ENCODE peak calls at places on chromosomes 11 and 22, in seven cellular contexts. N is PC-3, Y is endothelial cell of umbilical vein, G is mesenchymal stem cell, I is fibroblast of lung, H is MM.1S, R is neuronal stem cell. L is an unnamed sample. For H3K9me3, the result is how much of the 10 kb centered on the place peaks cover.

GRCh38 chr11:70483077-70483861 is 84.9 kb downstream of the CTTN start:
- DNase-seq in I (peak), G (peak), R (no peak), Y (no peak), H (no peak), N (peak), L (peak)

GRCh38 chr22:17726561-17727243 is 47.6 kb downstream of the BID start:
- DNase-seq in N (no peak), H (no peak), G (peak), I (peak), R (no peak), Y (no peak), L (no peak)

GRCh38 chr11:92340839-92341238 is 116.2 kb downstream of the FAT3 start:
- DNase-seq in Y (no peak), R (no peak), N (peak), I (no peak), G (no peak), H (no peak), L (peak)

GRCh38 chr11:120563698-120564572 is 52.4 kb downstream of the GRIK4 start:
- DNase-seq in R (peak), I (peak), Y (peak), N (no peak), G (peak), H (no peak), L (no peak)

GRCh38 chr22:44622147-44622427 is 79.9 kb upstream of the PRR5 start:
- DNase-seq in H (peak), R (peak), G (no peak), I (no peak), Y (no peak), N (peak), L (peak)

GRCh38 chr11:14364322-14364721 is 5.3 kb upstream of the RRAS2 start:
- DNase-seq in N (no peak), H (no peak), I (peak), R (no peak), G (no peak), Y (no peak), L (no peak)

GRCh38 chr11:58963551-58964075 is 24.3 kb downstream of the GLYATL1 start:
- DNase-seq in H (no peak), I (peak), N (no peak), G (peak), R (peak), Y (no peak), L (no peak)

GRCh38 chr22:36042240-36042639 is 13.6 kb upstream of the RBFOX2 start:
- DNase-seq in G (no peak), N (no peak), I (no peak), R (no peak), Y (no peak), H (no peak), L (no peak)

GRCh38 chr22:37021710-37022482 is 2.4 kb downstream of the MPST start:
- DNase-seq in G (peak), N (peak), Y (peak), R (peak), H (peak), I (peak), L (peak)

GRCh38 chr22:38317995-38318715 is 922 bp upstream of the CSNK1E start:
- DNase-seq in Y (peak), G (peak), I (peak), N (peak), R (no peak), H (peak), L (no peak)

GRCh38 chr11:2759228-2760195 is 59.7 kb upstream of the KCNQ1OT1 start:
- DNase-seq in H (no peak), N (no peak), R (no peak), Y (no peak), G (no peak), I (no peak), L (no peak)

GRCh38 chr11:19947521-19948114 is 212.7 kb downstream of the DBX1 start:
- DNase-seq in I (no peak), G (no peak), Y (no peak), R (no peak), N (no peak), H (no peak), L (no peak)

GRCh38 chr11:29802522-29802921 is 214.3 kb downstream of the KCNA4 start:
- DNase-seq in N (no peak), H (no peak), I (no peak), Y (no peak), R (no peak), G (no peak), L (no peak)

GRCh38 chr11:58027341-58027740 is 3.4 kb upstream of the OR6Q1 start:
- DNase-seq in N (no peak), R (no peak), H (no peak), Y (no peak), I (peak), G (peak), L (no peak)

GRCh38 chr11:34512810-34513673 is 552 bp downstream of the ELF5 start:
- DNase-seq in I (peak), N (peak), G (peak), Y (peak), H (peak), R (peak), L (peak)

GRCh38 chr11:93196816-93197382 is 892 bp downstream of the SLC36A4 start:
- DNase-seq in G (no peak), I (no peak), R (no peak), N (peak), H (no peak), Y (no peak), L (peak)

GRCh38 chr11:89491141-89491690 is at the start of gene NOX4:
- DNase-seq in H (no peak), Y (peak), I (peak), G (peak), N (no peak), R (peak), L (no peak)

GRCh38 chr22:49009359-49010063 is 818.2 kb downstream of the BRD1 start:
- DNase-seq in R (no peak), H (no peak), N (no peak), Y (no peak), G (no peak), I (no peak), L (no peak)

GRCh38 chr22:49011379-49011768 is 816.3 kb downstream of the BRD1 start:
- DNase-seq in G (no peak), I (no peak), Y (no peak), H (no peak), R (no peak), N (no peak), L (no peak)

GRCh38 chr22:49008682-49009235 is 818.9 kb downstream of the BRD1 start:
- DNase-seq in I (no peak), Y (no peak), N (no peak), G (no peak), R (no peak), H (no peak), L (no peak)

GRCh38 chr22:49010901-49011300 is 816.8 kb downstream of the BRD1 start:
- DNase-seq in N (no peak), G (no peak), R (no peak), Y (no peak), H (no peak), I (no peak), L (no peak)

GRCh38 chr22:49010086-49010863 is 817.4 kb downstream of the BRD1 start:
- DNase-seq in R (no peak), G (no peak), I (no peak), Y (no peak), N (no peak), H (no peak), L (no peak)
- H3K9me3 ChIP-seq in R (under half), G (under half), I (under half), Y (under half), N (under half), H (under half), L (under half)

GRCh38 chr11:88196393-88196792 is 21.1 kb upstream of the RAB38 start:
- DNase-seq in G (no peak), N (no peak), H (no peak), I (no peak), R (no peak), Y (no peak), L (no peak)

GRCh38 chr11:88193278-88193677 is 18.0 kb upstream of the RAB38 start:
- DNase-seq in R (no peak), I (no peak), Y (no peak), N (no peak), G (no peak), H (no peak), L (peak)

GRCh38 chr11:88195908-88196307 is 20.7 kb upstream of the RAB38 start:
- DNase-seq in I (no peak), G (no peak), R (no peak), Y (no peak), N (no peak), H (no peak), L (no peak)

DNA sequence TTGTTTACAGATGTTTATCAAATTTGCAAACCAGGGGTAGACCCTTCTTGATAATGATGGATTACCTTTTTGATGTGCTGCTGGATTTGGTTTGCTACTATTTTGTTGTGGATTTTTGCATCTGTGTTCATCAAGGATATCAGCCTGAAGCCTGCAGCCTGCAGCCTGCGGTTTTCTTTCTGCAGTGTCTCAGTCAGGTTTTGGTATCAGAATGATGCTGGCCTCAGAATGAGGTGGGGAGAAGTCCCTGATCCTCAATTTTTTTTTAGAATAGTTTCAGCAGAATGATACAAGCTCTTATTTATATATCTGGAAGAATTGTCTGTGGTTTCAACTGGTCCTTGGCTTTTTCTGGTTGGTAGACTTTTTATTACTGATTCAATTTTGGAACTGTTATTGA is 19.7 kb upstream of the RAB38 start:
- DNase-seq in N (no peak), I (no peak), H (no peak), G (no peak), R (no peak), Y (no peak), L (no peak)
- H2AFZ ChIP-seq in N (no peak), I (no peak), H (no peak), G (no peak), R (no peak), Y (no peak), L (no peak)

DNA sequence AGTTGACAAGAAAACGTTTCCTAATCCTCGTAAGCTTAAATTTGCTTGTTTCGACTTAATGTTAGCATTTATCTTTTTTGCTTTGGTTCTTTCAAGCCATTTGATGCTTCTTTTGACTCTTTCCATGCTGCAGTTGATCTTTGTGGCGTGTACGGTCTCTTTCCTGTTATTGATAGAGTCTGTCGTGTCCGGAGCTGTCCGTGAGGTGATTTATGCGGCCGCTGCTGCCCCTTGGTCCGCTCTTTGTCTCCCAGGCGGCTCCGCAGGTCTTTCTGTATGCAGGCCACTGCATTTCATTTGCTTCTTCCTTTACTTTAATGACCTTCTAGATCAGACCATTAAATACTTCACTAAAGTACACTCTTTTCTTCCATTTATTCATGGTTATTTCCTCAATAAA is 50.3 kb downstream of the TBC1D22A start:
- DNase-seq in Y (peak), I (no peak), N (no peak), H (no peak), R (no peak), G (no peak), L (no peak)
- H3K27ac ChIP-seq in Y (no peak), I (no peak), N (no peak), H (no peak), R (no peak), G (no peak), L (no peak)

GRCh38 chr22:47266329-47266728 is 503.9 kb downstream of the TBC1D22A start:
- DNase-seq in R (no peak), H (no peak), I (no peak), G (no peak), N (no peak), Y (no peak), L (no peak)

GRCh38 chr22:47270463-47271135 is 508.1 kb downstream of the TBC1D22A start:
- DNase-seq in Y (no peak), R (no peak), I (no peak), N (no peak), G (no peak), H (no peak), L (no peak)

GRCh38 chr22:47269689-47270088 is 507.2 kb downstream of the TBC1D22A start:
- DNase-seq in R (no peak), N (no peak), Y (no peak), G (no peak), I (no peak), H (no peak), L (no peak)

DNA sequence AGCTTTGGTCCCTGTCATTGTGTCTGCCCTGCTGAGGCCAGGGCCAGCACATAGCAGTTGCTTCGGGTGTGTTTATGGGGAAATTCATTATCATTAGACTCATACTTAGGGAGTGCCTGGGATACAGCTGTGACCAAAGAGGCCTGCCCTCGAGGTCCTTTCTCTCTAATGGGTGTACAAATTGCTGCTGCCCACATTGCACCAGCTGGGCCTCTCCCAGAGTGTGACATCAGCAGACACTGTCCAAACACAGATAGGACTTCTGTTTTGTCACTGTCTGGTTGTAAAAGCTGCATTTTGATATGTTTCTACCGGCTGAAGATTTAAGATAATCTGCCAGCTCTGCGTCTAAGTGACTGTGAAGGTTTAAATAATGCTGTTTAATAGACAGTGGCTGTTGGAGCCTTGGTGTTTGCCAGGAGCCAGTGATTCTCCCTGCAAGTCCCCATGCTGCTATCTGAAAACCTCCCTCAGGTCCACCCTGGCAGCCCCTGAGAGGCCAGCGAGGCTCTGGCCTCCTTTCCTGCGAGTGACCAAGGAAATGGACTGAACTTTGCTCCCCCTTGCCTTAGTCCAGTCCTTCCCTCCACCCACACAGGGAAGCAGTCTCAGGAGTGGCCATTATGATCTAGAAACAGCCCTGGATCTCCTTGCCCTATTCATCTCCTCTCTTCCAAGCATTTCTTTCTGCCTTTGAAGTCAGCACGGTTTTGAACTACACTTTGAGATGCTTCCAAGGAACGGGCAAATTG is 505.3 kb downstream of the TBC1D22A start:
- DNase-seq in R (no peak), Y (no peak), N (no peak), I (no peak), G (no peak), H (no peak), L (no peak)
- H3K9me3 ChIP-seq in R (half or more), Y (under half), N (under half), I (under half), G (under half), H (under half), L (under half)

DNA sequence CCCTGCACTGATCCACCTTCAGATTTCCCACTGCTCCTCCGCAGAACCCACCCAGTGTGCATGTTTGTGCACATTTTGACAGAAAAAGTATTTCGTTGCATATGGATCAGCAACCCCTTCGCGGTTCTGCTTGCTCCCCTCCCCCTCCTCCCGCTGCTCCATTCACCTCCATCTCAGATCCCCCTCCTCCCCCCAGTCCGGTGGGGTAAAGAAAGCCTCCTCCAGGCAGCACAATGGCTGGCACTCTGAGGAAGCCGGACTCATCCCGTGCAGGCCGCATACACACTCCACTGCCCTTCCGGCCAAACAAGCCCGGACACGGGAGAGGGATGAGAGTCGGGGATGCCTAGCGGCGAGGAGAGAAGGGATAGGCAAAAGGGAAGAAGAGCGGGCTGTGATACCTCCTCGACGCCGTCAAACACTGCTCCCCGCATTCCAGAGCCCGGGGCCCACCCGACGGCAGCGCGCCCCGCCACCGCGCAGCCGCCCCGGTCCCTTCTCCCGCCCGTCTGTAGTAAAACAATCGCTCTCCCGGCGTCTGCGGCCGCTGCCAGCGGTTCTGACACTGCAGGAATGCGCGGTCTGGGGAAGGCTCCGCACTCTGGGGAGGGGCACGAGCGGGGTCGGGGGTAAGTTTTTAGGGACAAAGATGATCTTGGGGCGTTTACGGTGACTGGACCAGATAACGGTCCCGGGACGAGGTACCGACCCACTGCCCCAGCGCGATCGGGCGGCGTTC is 909 bp downstream of the FEZ1 start:
- DNase-seq in Y (peak), G (peak), H (no peak), I (peak), R (peak), N (no peak), L (no peak)
- H2AFZ ChIP-seq in Y (peak), G (peak), H (no peak), I (peak), R (peak), N (peak), L (no peak)

DNA sequence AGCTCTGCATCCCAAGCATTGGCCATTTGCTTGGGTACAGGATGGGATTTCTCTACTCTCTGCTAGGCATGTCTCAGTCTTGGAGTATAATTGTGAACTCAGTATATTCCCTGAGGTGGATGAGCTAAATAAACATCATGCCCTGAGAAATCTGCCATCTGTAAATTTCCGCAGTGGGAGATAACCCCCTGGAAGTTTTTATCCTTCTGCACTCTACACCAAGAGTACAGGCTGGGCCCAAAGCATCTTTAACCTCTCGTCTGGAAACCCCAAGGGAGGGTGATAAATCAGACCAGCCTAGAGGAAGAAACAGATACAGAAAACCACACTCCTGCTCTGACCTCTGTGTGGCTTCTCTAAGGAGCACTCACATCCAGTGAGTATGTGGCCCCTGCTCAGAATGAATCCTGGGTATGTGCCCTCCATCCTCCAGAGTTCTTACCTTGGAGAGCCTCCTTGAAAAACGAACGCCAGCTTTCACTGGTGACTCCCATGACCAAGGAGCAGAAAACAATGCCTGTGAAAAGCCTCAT is 1.1 kb downstream of the SAA4 start:
- DNase-seq in H (no peak), G (no peak), I (no peak), R (no peak), N (no peak), Y (no peak), L (no peak)
- H3K27ac ChIP-seq in H (no peak), G (no peak), I (no peak), R (no peak), N (no peak), Y (no peak), L (no peak)

GRCh38 chr11:1586699-1587098 is 1.6 kb upstream of the KRTAP5-1 start:
- DNase-seq in R (no peak), H (no peak), Y (no peak), N (no peak), I (no peak), G (no peak), L (no peak)

GRCh38 chr11:1576825-1577224 is 4.8 kb upstream of the DUSP8 start:
- DNase-seq in Y (no peak), H (no peak), N (no peak), G (no peak), I (no peak), R (no peak), L (no peak)

GRCh38 chr11:1581976-1582375 is 3.1 kb downstream of the KRTAP5-1 start:
- DNase-seq in N (no peak), H (no peak), Y (no peak), R (no peak), G (no peak), I (no peak), L (no peak)
- H3K9me3 ChIP-seq in N (under half), H (under half), Y (under half), R (under half), G (under half), I (under half), L (under half)

GRCh38 chr11:128624269-128625170 is 37.2 kb upstream of the ETS1 start:
- DNase-seq in Y (no peak), H (peak), G (no peak), I (no peak), N (no peak), R (no peak), L (peak)

GRCh38 chr11:128626913-128627665 is 39.7 kb upstream of the ETS1 start:
- DNase-seq in Y (no peak), N (no peak), I (no peak), G (no peak), R (no peak), H (no peak), L (no peak)

GRCh38 chr11:128627666-128628342 is 40.4 kb upstream of the ETS1 start:
- DNase-seq in Y (no peak), H (no peak), G (no peak), N (no peak), R (no peak), I (no peak), L (peak)

GRCh38 chr11:128625316-128625715 is 38.0 kb upstream of the ETS1 start:
- DNase-seq in R (no peak), G (no peak), I (no peak), Y (no peak), H (no peak), N (no peak), L (peak)

GRCh38 chr11:128625766-128626165 is 38.4 kb upstream of the ETS1 start:
- DNase-seq in I (no peak), H (no peak), R (no peak), G (no peak), Y (no peak), N (no peak), L (peak)
- H2AFZ ChIP-seq in I (no peak), H (no peak), R (no peak), G (no peak), Y (no peak), N (no peak), L (peak)

GRCh38 chr11:102399189-102399588 is 52.2 kb downstream of the BIRC2 start:
- DNase-seq in H (no peak), R (no peak), I (no peak), G (no peak), N (no peak), Y (no peak), L (no peak)

GRCh38 chr11:102398297-102398696 is 51.3 kb downstream of the BIRC2 start:
- DNase-seq in R (no peak), H (no peak), I (no peak), G (no peak), Y (no peak), N (no peak), L (no peak)

GRCh38 chr11:102396708-102397563 is 49.9 kb downstream of the BIRC2 start:
- DNase-seq in I (peak), R (no peak), G (no peak), Y (no peak), H (no peak), N (no peak), L (no peak)

GRCh38 chr11:102393272-102393730 is 46.3 kb downstream of the BIRC2 start:
- DNase-seq in R (no peak), Y (no peak), H (no peak), I (no peak), G (no peak), N (no peak), L (peak)

GRCh38 chr11:102395720-102396358 is 48.8 kb downstream of the BIRC2 start:
- DNase-seq in H (no peak), I (no peak), R (no peak), G (no peak), Y (no peak), N (no peak), L (peak)
- H3K27ac ChIP-seq in H (no peak), I (no peak), R (no peak), G (no peak), Y (no peak), N (no peak), L (no peak)